ENCODE peak calls at places on chromosomes 13 and 19, in six cellular contexts. L is aorta; W is effector memory CD4-positive, alpha-beta T cell; H is sigmoid colon; V is cardiac fibroblast; Q is tibial nerve. T is an unnamed sample.

GRCh38 chr13:114130131-114130707 is 2.2 kb downstream of the RASA3 start:
- DNase-seq in L (peak), W (no peak), H (no peak), V (no peak), Q (no peak), T (no peak)

GRCh38 chr19:51644636-51645271 is 1.9 kb downstream of the SIGLEC14 start:
- DNase-seq in L (no peak), W (no peak), H (no peak), V (no peak), Q (no peak), T (no peak)

GRCh38 chr13:48602296-48603040 is 51.3 kb upstream of the CYSLTR2 start:
- DNase-seq in L (no peak), W (no peak), H (no peak), V (no peak), Q (no peak), T (no peak)

GRCh38 chr13:65613004-65613403 is 1617.1 kb downstream of the PCDH9 start:
- DNase-seq in L (no peak), W (no peak), H (no peak), V (no peak), Q (no peak), T (no peak)

GRCh38 chr19:7842661-7843294 is 12.8 kb downstream of the EVI5L start:
- DNase-seq in L (peak), W (no peak), H (no peak), V (no peak), Q (no peak), T (no peak)

GRCh38 chr19:5103812-5104410 is 135.0 kb downstream of the KDM4B start:
- DNase-seq in L (no peak), W (no peak), H (no peak), V (no peak), Q (no peak), T (no peak)

GRCh38 chr19:3094638-3095374 is 644 bp downstream of the GNA11 start:
- DNase-seq in L (no peak), W (no peak), H (no peak), V (peak), Q (no peak), T (no peak)

GRCh38 chr13:20165417-20166257 is 4.8 kb upstream of the GJA3 start:
- DNase-seq in L (no peak), W (no peak), H (no peak), V (no peak), Q (no peak), T (no peak)

GRCh38 chr13:45040626-45041025 is 51.3 kb downstream of the GPALPP1 start:
- DNase-seq in L (no peak), W (no peak), H (no peak), V (peak), Q (no peak), T (no peak)

GRCh38 chr13:90171649-90172048 is 1175.8 kb upstream of the MIR17HG start:
- DNase-seq in L (no peak), W (no peak), H (no peak), V (peak), Q (no peak), T (no peak)

DNA sequence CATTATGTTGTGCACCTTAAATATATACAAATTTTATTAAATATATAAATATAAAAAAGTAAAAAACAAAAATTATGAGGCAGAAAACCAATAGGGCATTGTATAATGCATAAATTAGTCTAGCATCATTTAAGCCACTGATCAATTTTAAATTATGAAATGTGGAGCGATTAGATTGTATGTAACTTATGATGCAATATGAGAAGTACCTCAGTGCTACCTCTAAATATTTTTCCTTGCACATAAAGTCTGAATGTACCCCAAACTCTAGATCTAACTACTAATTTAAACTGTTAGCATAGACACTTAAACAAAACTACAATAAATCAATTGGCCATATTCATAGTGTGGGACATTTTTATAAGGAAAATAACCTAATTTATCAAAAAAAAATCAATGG is 1178.5 kb upstream of the MIR17HG start:
- DNase-seq in L (no peak), W (no peak), H (no peak), V (no peak), Q (no peak), T (no peak)
- H3K4me3 ChIP-seq in L (no peak), W (no peak), H (no peak), V (no peak), Q (no peak), T (no peak)

DNA sequence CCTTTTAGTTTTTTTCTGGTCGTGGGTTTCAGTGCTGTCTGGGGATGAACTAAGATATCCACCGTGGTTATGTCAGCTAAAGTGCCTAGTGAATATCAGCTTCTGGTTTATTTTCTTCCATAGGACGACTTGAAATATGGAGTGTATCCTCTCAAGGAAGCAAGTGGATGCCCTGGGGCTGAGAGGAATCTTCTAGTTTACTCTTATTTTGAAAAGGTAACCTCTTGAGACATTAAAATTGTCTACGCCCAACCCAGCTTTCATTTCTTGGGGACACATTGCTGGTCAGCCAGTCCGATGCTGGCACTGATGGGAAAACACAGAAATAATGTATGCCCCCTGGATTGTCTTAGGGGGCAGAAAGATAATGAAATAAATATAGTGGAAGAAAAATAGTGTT is 1.6 kb downstream of the ZNF431 start:
- DNase-seq in L (no peak), W (no peak), H (no peak), V (no peak), Q (no peak), T (no peak)
- H3K4me3 ChIP-seq in L (no peak), W (no peak), H (no peak), V (no peak), Q (no peak), T (no peak)

GRCh38 chr19:41569481-41570150 is 6.3 kb upstream of the CEACAM21 start:
- DNase-seq in L (no peak), W (no peak), H (no peak), V (no peak), Q (no peak), T (no peak)

GRCh38 chr19:41565384-41565730 is 10.6 kb upstream of the CEACAM21 start:
- DNase-seq in L (no peak), W (no peak), H (no peak), V (no peak), Q (no peak), T (no peak)

GRCh38 chr19:41563847-41564514 is 12.0 kb upstream of the CEACAM21 start:
- DNase-seq in L (no peak), W (peak), H (no peak), V (no peak), Q (no peak), T (no peak)

GRCh38 chr19:41570179-41570578 is 5.8 kb upstream of the CEACAM21 start:
- DNase-seq in L (no peak), W (no peak), H (no peak), V (no peak), Q (no peak), T (no peak)

DNA sequence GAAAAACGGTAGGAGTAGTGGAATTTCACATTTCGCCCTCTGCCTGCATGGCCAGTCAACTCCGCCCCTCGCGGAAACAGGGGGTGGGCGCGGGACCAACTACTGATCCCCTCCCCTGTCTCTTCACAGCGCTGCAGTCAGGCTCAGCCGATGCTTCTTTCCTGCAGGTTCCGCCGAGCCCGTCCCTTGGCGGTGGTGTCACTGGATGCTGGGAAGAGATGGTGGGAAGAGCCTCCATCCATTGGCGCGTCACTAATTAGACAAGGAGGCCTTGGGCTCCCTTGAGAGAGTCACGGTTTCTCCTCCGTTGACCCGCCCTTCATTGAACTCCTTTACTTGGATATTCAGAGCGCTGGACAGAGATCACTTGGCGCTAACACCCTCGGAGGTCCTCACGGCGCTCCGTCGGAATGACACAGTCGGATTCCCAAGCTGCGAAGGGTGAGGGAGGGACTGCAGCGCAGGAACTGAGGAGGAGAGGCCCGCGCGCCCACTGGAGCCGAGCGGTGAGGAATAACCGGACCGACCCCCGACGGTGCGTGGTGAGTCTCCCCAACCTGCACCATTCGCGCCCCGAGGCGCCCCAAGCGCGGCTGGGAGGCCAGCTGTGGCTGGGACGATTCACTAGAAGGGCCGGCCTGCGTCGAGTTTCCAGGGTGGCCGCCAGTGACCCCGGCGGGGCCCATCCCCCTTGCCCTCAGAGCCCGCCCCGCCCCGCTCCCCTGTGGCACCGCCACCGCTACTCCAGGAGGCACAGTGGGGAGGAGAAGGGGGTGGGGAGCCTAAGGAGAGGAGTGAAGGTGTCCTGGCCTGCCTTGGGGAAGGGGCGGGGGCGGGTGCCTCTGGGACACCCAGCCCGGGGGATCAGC is 11.2 kb upstream of the CEACAM21 start:
- DNase-seq in L (no peak), W (no peak), H (no peak), V (no peak), Q (no peak), T (no peak)
- H3K4me3 ChIP-seq in L (no peak), W (no peak), H (no peak), V (no peak), Q (peak), T (no peak)

GRCh38 chr19:17216058-17216670 is 1.0 kb downstream of the USE1 start:
- DNase-seq in L (peak), W (no peak), H (no peak), V (no peak), Q (no peak), T (no peak)
- H3K4me3 ChIP-seq in L (no peak), W (no peak), H (peak), V (peak), Q (peak), T (peak)